ENCODE peak calls at places on chromosomes 3 and 15, in ten cellular contexts. One of them, this sample, is unnamed.

GRCh38 chr3:32743934-32744333 is 58.9 kb downstream of the CNOT10 start:
- DNase-seq in sigmoid colon: no peak
- DNase-seq in heart left ventricle: no peak
- DNase-seq in epithelial cell of esophagus: no peak
- DNase-seq in GM23248: peak
- DNase-seq in CD4-positive, alpha-beta memory T cell: no peak
- DNase-seq in tibial nerve: no peak
- DNase-seq in OCI-LY7: no peak
- DNase-seq in mammary epithelial cell: no peak
- DNase-seq in Panc1: no peak
- DNase-seq in this sample: no peak

GRCh38 chr3:156477306-156477705 is 77.6 kb downstream of the SSR3 start:
- DNase-seq in sigmoid colon: no peak
- DNase-seq in OCI-LY7: no peak
- DNase-seq in heart left ventricle: no peak
- DNase-seq in mammary epithelial cell: no peak
- DNase-seq in Panc1: no peak
- DNase-seq in CD4-positive, alpha-beta memory T cell: no peak
- DNase-seq in GM23248: peak
- DNase-seq in epithelial cell of esophagus: no peak
- DNase-seq in tibial nerve: no peak
- DNase-seq in this sample: no peak

GRCh38 chr3:123884258-123884831 is at the start of gene MYLK:
- DNase-seq in tibial nerve: peak
- DNase-seq in OCI-LY7: no peak
- DNase-seq in CD4-positive, alpha-beta memory T cell: no peak
- DNase-seq in mammary epithelial cell: peak
- DNase-seq in sigmoid colon: peak
- DNase-seq in Panc1: no peak
- DNase-seq in GM23248: peak
- DNase-seq in heart left ventricle: peak
- DNase-seq in epithelial cell of esophagus: peak
- DNase-seq in this sample: peak

GRCh38 chr3:34843479-34843870 is 795.9 kb upstream of the ARPP21 start:
- DNase-seq in epithelial cell of esophagus: no peak
- DNase-seq in sigmoid colon: no peak
- DNase-seq in tibial nerve: no peak
- DNase-seq in GM23248: no peak
- DNase-seq in heart left ventricle: no peak
- DNase-seq in CD4-positive, alpha-beta memory T cell: no peak
- DNase-seq in Panc1: no peak
- DNase-seq in mammary epithelial cell: no peak
- DNase-seq in OCI-LY7: no peak
- DNase-seq in this sample: no peak

GRCh38 chr3:186021673-186022362 is 84.0 kb upstream of the TRA2B start:
- DNase-seq in mammary epithelial cell: peak
- DNase-seq in epithelial cell of esophagus: peak
- DNase-seq in GM23248: peak
- DNase-seq in tibial nerve: no peak
- DNase-seq in Panc1: peak
- DNase-seq in heart left ventricle: no peak
- DNase-seq in OCI-LY7: no peak
- DNase-seq in CD4-positive, alpha-beta memory T cell: no peak
- DNase-seq in sigmoid colon: no peak
- DNase-seq in this sample: peak

GRCh38 chr3:5194801-5195509 is 7.4 kb downstream of the EDEM1 start:
- DNase-seq in mammary epithelial cell: peak
- DNase-seq in heart left ventricle: no peak
- DNase-seq in tibial nerve: peak
- DNase-seq in CD4-positive, alpha-beta memory T cell: peak
- DNase-seq in GM23248: peak
- DNase-seq in OCI-LY7: peak
- DNase-seq in Panc1: peak
- DNase-seq in sigmoid colon: peak
- DNase-seq in epithelial cell of esophagus: peak
- DNase-seq in this sample: peak

GRCh38 chr3:48694610-48695051 is 8.9 kb upstream of the NCKIPSD start:
- DNase-seq in Panc1: no peak
- DNase-seq in heart left ventricle: peak
- DNase-seq in OCI-LY7: no peak
- DNase-seq in CD4-positive, alpha-beta memory T cell: no peak
- DNase-seq in sigmoid colon: peak
- DNase-seq in mammary epithelial cell: peak
- DNase-seq in epithelial cell of esophagus: peak
- DNase-seq in tibial nerve: peak
- DNase-seq in GM23248: peak
- DNase-seq in this sample: peak

GRCh38 chr3:46831841-46832240 is 31.4 kb downstream of the MYL3 start:
- DNase-seq in heart left ventricle: no peak
- DNase-seq in CD4-positive, alpha-beta memory T cell: no peak
- DNase-seq in epithelial cell of esophagus: no peak
- DNase-seq in GM23248: no peak
- DNase-seq in mammary epithelial cell: no peak
- DNase-seq in tibial nerve: no peak
- DNase-seq in OCI-LY7: no peak
- DNase-seq in sigmoid colon: no peak
- DNase-seq in Panc1: no peak
- DNase-seq in this sample: no peak

DNA sequence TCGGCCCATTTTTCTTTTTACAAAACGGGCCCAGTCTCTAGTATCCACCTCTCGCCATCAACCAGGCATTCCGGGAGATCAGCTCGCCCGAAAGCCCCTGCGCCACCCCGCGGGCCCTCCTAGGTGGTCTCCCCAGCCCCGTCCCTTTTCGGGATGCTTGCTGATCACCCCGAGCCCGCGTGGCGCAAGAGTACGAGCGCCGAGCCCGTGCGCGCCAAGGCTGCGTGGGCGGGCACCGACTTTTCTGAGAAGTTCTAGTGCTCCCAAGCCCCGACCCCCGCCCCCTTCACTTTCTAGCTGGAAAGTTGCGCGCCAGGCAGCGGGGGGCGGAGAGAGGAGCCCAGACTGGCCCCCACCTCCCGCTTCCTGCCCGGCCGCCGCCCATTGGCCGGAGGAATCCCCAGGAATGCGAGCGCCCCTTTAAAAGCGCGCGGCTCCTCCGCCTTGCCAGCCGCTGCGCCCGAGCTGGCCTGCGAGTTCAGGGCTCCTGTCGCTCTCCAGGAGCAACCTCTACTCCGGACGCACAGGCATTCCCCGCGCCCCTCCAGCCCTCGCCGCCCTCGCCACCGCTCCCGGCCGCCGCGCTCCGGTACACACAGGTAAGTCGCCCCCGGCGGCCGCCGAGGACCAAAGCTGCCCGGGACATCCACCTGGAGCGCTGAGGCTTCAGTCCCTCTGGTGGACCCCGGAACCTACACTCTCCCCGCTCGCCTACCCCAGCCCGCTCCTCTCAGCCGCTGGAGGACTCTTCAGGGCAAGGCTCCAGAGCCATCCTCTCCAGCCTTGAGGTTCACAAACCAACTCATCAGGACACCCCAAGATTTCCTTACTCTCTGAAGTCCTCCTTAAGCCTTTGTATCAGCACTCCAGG is at the start of gene THBS1:
- DNase-seq in sigmoid colon: peak
- DNase-seq in GM23248: peak
- DNase-seq in heart left ventricle: peak
- DNase-seq in mammary epithelial cell: peak
- DNase-seq in Panc1: no peak
- DNase-seq in epithelial cell of esophagus: peak
- DNase-seq in CD4-positive, alpha-beta memory T cell: no peak
- DNase-seq in OCI-LY7: no peak
- DNase-seq in tibial nerve: peak
- DNase-seq in this sample: peak
- H3K4me3 ChIP-seq in sigmoid colon: peak
- H3K4me3 ChIP-seq in GM23248: peak
- H3K4me3 ChIP-seq in heart left ventricle: peak
- H3K4me3 ChIP-seq in mammary epithelial cell: peak
- H3K4me3 ChIP-seq in Panc1: peak
- H3K4me3 ChIP-seq in epithelial cell of esophagus: peak
- H3K4me3 ChIP-seq in CD4-positive, alpha-beta memory T cell: peak
- H3K4me3 ChIP-seq in OCI-LY7: no peak
- H3K4me3 ChIP-seq in tibial nerve: peak
- H3K4me3 ChIP-seq in this sample: peak

DNA sequence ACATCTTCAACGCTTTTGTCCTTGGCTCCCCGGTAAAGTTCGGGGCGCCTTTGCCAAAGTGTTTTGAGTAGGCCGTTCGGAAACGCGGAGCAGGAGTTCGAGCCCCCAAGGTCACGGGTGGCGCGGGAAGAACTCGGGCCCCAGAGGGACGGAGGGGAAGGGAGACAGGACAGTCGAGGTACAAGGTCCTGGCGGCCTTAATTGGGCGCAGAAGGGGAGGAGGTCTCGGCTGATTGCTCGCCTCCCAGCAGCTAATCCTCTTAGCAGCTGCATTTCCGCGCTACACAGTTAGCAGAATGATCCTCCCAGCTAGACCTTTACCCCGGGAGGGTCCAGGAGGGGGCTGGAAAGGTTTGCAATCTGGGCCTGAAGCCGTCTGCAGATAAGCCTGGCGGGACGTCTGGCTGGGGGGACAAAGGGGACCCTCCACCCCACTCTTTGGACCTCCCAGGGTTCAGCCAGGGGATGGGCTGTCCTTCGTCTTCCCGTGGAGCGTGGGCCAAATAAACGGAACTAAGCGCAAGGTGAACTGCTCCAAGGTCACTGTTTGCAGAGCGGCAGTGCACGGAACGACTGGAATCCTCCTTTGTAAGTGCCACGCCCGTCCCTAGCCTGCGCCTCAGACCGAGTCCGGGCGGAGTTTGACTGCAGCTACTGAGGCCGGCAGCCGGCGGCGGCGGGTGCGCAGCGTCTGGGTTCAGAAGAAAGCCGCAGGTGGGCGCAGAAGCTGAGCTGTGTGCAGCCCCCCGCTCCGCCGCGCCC is 7.2 kb downstream of the EOMES start:
- DNase-seq in CD4-positive, alpha-beta memory T cell: peak
- DNase-seq in tibial nerve: no peak
- DNase-seq in Panc1: no peak
- DNase-seq in sigmoid colon: no peak
- DNase-seq in epithelial cell of esophagus: peak
- DNase-seq in mammary epithelial cell: no peak
- DNase-seq in heart left ventricle: no peak
- DNase-seq in OCI-LY7: no peak
- DNase-seq in GM23248: peak
- DNase-seq in this sample: no peak
- H3K4me3 ChIP-seq in CD4-positive, alpha-beta memory T cell: peak
- H3K4me3 ChIP-seq in tibial nerve: peak
- H3K4me3 ChIP-seq in Panc1: peak
- H3K4me3 ChIP-seq in sigmoid colon: no peak
- H3K4me3 ChIP-seq in epithelial cell of esophagus: no peak
- H3K4me3 ChIP-seq in mammary epithelial cell: no peak
- H3K4me3 ChIP-seq in heart left ventricle: peak
- H3K4me3 ChIP-seq in OCI-LY7: no peak
- H3K4me3 ChIP-seq in GM23248: peak
- H3K4me3 ChIP-seq in this sample: no peak

DNA sequence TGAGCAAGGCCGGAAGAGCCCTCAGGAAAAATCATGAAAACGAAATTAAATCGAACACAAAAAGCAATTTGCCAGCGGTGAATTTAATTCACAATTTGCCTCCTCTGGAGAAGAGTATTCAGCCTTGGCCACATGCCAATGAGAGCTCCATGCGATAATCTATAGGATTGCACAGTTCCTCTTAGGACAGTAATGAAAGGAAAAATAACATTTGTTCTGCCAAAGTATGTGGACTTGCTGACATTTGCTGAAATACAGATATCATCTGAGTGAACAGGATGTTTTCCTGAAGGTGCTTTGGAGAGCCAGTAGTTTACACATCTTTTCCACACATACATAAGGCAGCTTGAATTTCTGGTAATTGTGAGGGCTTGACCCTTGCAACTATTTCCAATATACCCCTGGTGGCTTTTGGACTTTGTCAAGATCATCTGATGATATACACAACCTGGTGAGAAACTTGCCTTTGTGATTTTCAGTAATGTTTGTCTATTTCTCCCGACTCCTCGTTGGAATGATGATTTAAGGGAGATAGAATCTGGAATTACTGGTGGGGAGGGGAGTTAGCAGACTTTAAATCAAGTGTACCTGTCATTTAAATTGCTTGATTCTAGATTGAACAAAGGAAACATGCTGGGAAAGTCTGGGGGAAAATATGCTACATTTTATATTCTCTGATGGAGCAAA is 188.7 kb upstream of the PDZRN3 start:
- DNase-seq in heart left ventricle: no peak
- DNase-seq in tibial nerve: no peak
- DNase-seq in CD4-positive, alpha-beta memory T cell: no peak
- DNase-seq in sigmoid colon: no peak
- DNase-seq in GM23248: peak
- DNase-seq in OCI-LY7: no peak
- DNase-seq in Panc1: no peak
- DNase-seq in epithelial cell of esophagus: peak
- DNase-seq in mammary epithelial cell: peak
- DNase-seq in this sample: no peak
- H3K4me3 ChIP-seq in heart left ventricle: no peak
- H3K4me3 ChIP-seq in tibial nerve: no peak
- H3K4me3 ChIP-seq in CD4-positive, alpha-beta memory T cell: no peak
- H3K4me3 ChIP-seq in sigmoid colon: no peak
- H3K4me3 ChIP-seq in GM23248: no peak
- H3K4me3 ChIP-seq in OCI-LY7: no peak
- H3K4me3 ChIP-seq in Panc1: no peak
- H3K4me3 ChIP-seq in epithelial cell of esophagus: no peak
- H3K4me3 ChIP-seq in mammary epithelial cell: no peak
- H3K4me3 ChIP-seq in this sample: no peak

GRCh38 chr3:13020159-13020558 is 53.1 kb downstream of the IQSEC1 start:
- DNase-seq in mammary epithelial cell: no peak
- DNase-seq in sigmoid colon: peak
- DNase-seq in CD4-positive, alpha-beta memory T cell: no peak
- DNase-seq in tibial nerve: no peak
- DNase-seq in OCI-LY7: peak
- DNase-seq in GM23248: no peak
- DNase-seq in Panc1: no peak
- DNase-seq in epithelial cell of esophagus: no peak
- DNase-seq in heart left ventricle: no peak
- DNase-seq in this sample: no peak

GRCh38 chr3:13019706-13020105 is 53.5 kb downstream of the IQSEC1 start:
- DNase-seq in OCI-LY7: no peak
- DNase-seq in epithelial cell of esophagus: no peak
- DNase-seq in GM23248: peak
- DNase-seq in Panc1: no peak
- DNase-seq in heart left ventricle: no peak
- DNase-seq in sigmoid colon: peak
- DNase-seq in mammary epithelial cell: no peak
- DNase-seq in CD4-positive, alpha-beta memory T cell: no peak
- DNase-seq in tibial nerve: no peak
- DNase-seq in this sample: peak

GRCh38 chr3:13018561-13019242 is 54.5 kb downstream of the IQSEC1 start:
- DNase-seq in sigmoid colon: no peak
- DNase-seq in tibial nerve: no peak
- DNase-seq in OCI-LY7: peak
- DNase-seq in epithelial cell of esophagus: no peak
- DNase-seq in heart left ventricle: no peak
- DNase-seq in CD4-positive, alpha-beta memory T cell: no peak
- DNase-seq in GM23248: peak
- DNase-seq in mammary epithelial cell: no peak
- DNase-seq in Panc1: no peak
- DNase-seq in this sample: no peak

GRCh38 chr3:13018039-13018431 is 55.2 kb downstream of the IQSEC1 start:
- DNase-seq in mammary epithelial cell: no peak
- DNase-seq in epithelial cell of esophagus: no peak
- DNase-seq in CD4-positive, alpha-beta memory T cell: no peak
- DNase-seq in heart left ventricle: no peak
- DNase-seq in GM23248: peak
- DNase-seq in OCI-LY7: no peak
- DNase-seq in Panc1: no peak
- DNase-seq in sigmoid colon: peak
- DNase-seq in tibial nerve: no peak
- DNase-seq in this sample: no peak

GRCh38 chr3:13019243-13019701 is 54.0 kb downstream of the IQSEC1 start:
- DNase-seq in CD4-positive, alpha-beta memory T cell: no peak
- DNase-seq in GM23248: peak
- DNase-seq in tibial nerve: peak
- DNase-seq in epithelial cell of esophagus: peak
- DNase-seq in heart left ventricle: peak
- DNase-seq in mammary epithelial cell: peak
- DNase-seq in Panc1: no peak
- DNase-seq in OCI-LY7: no peak
- DNase-seq in sigmoid colon: peak
- DNase-seq in this sample: peak
- H3K4me3 ChIP-seq in CD4-positive, alpha-beta memory T cell: no peak
- H3K4me3 ChIP-seq in GM23248: no peak
- H3K4me3 ChIP-seq in tibial nerve: no peak
- H3K4me3 ChIP-seq in epithelial cell of esophagus: no peak
- H3K4me3 ChIP-seq in heart left ventricle: peak
- H3K4me3 ChIP-seq in mammary epithelial cell: no peak
- H3K4me3 ChIP-seq in Panc1: no peak
- H3K4me3 ChIP-seq in OCI-LY7: peak
- H3K4me3 ChIP-seq in sigmoid colon: no peak
- H3K4me3 ChIP-seq in this sample: peak

This sample was measured in gastrocnemius medialis.